ENCODE peak calls at places on chromosomes 3 and 15, in five cellular contexts. One of them, this sample, is unnamed. For H3K4me1 and H3K9me3, the result is how much of the 10 kb centered on the place peaks cover.

GRCh38 chr15:46413799-46414198 is 779.0 kb downstream of the SQOR start:
- DNase-seq in left lung: no peak
- DNase-seq in CD8-positive, alpha-beta memory T cell: no peak
- DNase-seq in tibial nerve: no peak
- DNase-seq in psoas muscle: no peak
- DNase-seq in this sample: no peak

GRCh38 chr15:96331942-96332853 is 1.7 kb downstream of the NR2F2 start:
- DNase-seq in left lung: peak
- DNase-seq in CD8-positive, alpha-beta memory T cell: no peak
- DNase-seq in tibial nerve: no peak
- DNase-seq in psoas muscle: peak
- DNase-seq in this sample: no peak

GRCh38 chr15:67897646-67898045 is 57.8 kb upstream of the RNU6-1 start:
- DNase-seq in left lung: no peak
- DNase-seq in CD8-positive, alpha-beta memory T cell: no peak
- DNase-seq in tibial nerve: no peak
- DNase-seq in psoas muscle: no peak
- DNase-seq in this sample: no peak

GRCh38 chr15:73265536-73266153 is 103.1 kb downstream of the HCN4 start:
- DNase-seq in left lung: no peak
- DNase-seq in CD8-positive, alpha-beta memory T cell: peak
- DNase-seq in tibial nerve: no peak
- DNase-seq in psoas muscle: peak
- DNase-seq in this sample: no peak

GRCh38 chr3:139944256-139944910 is 9.4 kb downstream of the CLSTN2 start:
- DNase-seq in left lung: no peak
- DNase-seq in CD8-positive, alpha-beta memory T cell: no peak
- DNase-seq in tibial nerve: no peak
- DNase-seq in psoas muscle: no peak
- DNase-seq in this sample: no peak

GRCh38 chr15:35159170-35159569 is 74.1 kb upstream of the NANOGP8 start:
- DNase-seq in left lung: no peak
- DNase-seq in CD8-positive, alpha-beta memory T cell: no peak
- DNase-seq in tibial nerve: no peak
- DNase-seq in psoas muscle: no peak
- DNase-seq in this sample: no peak

GRCh38 chr3:70090322-70090913 is 90.9 kb downstream of the SAMMSON start:
- DNase-seq in left lung: no peak
- DNase-seq in CD8-positive, alpha-beta memory T cell: no peak
- DNase-seq in tibial nerve: no peak
- DNase-seq in psoas muscle: no peak
- DNase-seq in this sample: no peak

GRCh38 chr15:42056934-42057743 is 36.3 kb upstream of the PLA2G4E start:
- DNase-seq in left lung: peak
- DNase-seq in CD8-positive, alpha-beta memory T cell: peak
- DNase-seq in tibial nerve: no peak
- DNase-seq in psoas muscle: peak
- DNase-seq in this sample: peak

GRCh38 chr3:110267304-110267703 is 804.3 kb upstream of the NECTIN3 start:
- DNase-seq in left lung: peak
- DNase-seq in CD8-positive, alpha-beta memory T cell: no peak
- DNase-seq in tibial nerve: no peak
- DNase-seq in psoas muscle: no peak
- DNase-seq in this sample: no peak

GRCh38 chr3:128372281-128372680 is 94.4 kb downstream of the DNAJB8 start:
- DNase-seq in left lung: no peak
- DNase-seq in CD8-positive, alpha-beta memory T cell: no peak
- DNase-seq in tibial nerve: no peak
- DNase-seq in psoas muscle: no peak
- DNase-seq in this sample: no peak

GRCh38 chr15:70400766-70401541 is 303.2 kb upstream of the TLE3 start:
- DNase-seq in left lung: no peak
- DNase-seq in CD8-positive, alpha-beta memory T cell: no peak
- DNase-seq in tibial nerve: no peak
- DNase-seq in psoas muscle: peak
- DNase-seq in this sample: no peak

GRCh38 chr3:48301814-48302194 is 31.7 kb downstream of the SPINK8 start:
- DNase-seq in left lung: no peak
- DNase-seq in CD8-positive, alpha-beta memory T cell: no peak
- DNase-seq in tibial nerve: no peak
- DNase-seq in psoas muscle: peak
- DNase-seq in this sample: no peak

GRCh38 chr15:88274534-88275460 is 18.3 kb upstream of the NTRK3 start:
- DNase-seq in left lung: no peak
- DNase-seq in CD8-positive, alpha-beta memory T cell: no peak
- DNase-seq in tibial nerve: no peak
- DNase-seq in psoas muscle: peak
- DNase-seq in this sample: no peak

GRCh38 chr3:190258634-190259033 is 63.6 kb downstream of the CLDN1 start:
- DNase-seq in left lung: no peak
- DNase-seq in CD8-positive, alpha-beta memory T cell: no peak
- DNase-seq in tibial nerve: no peak
- DNase-seq in psoas muscle: no peak
- DNase-seq in this sample: no peak

GRCh38 chr3:141112686-141113255 is 61.6 kb downstream of the SPSB4 start:
- DNase-seq in left lung: no peak
- DNase-seq in CD8-positive, alpha-beta memory T cell: no peak
- DNase-seq in tibial nerve: no peak
- DNase-seq in psoas muscle: no peak
- DNase-seq in this sample: no peak

GRCh38 chr15:74336061-74337005 is 31.1 kb downstream of the CYP11A1 start:
- DNase-seq in left lung: no peak
- DNase-seq in CD8-positive, alpha-beta memory T cell: no peak
- DNase-seq in tibial nerve: no peak
- DNase-seq in psoas muscle: no peak
- DNase-seq in this sample: no peak

GRCh38 chr15:96619171-96619570 is 288.7 kb downstream of the NR2F2 start:
- DNase-seq in left lung: no peak
- DNase-seq in CD8-positive, alpha-beta memory T cell: no peak
- DNase-seq in tibial nerve: no peak
- DNase-seq in psoas muscle: no peak
- DNase-seq in this sample: no peak

GRCh38 chr3:135629696-135630408 is 335.7 kb upstream of the PPP2R3A start:
- DNase-seq in left lung: no peak
- DNase-seq in CD8-positive, alpha-beta memory T cell: no peak
- DNase-seq in tibial nerve: no peak
- DNase-seq in psoas muscle: no peak
- DNase-seq in this sample: no peak

GRCh38 chr15:45378149-45378912 is at the start of gene GATM:
- DNase-seq in left lung: peak
- DNase-seq in CD8-positive, alpha-beta memory T cell: peak
- DNase-seq in tibial nerve: peak
- DNase-seq in psoas muscle: peak
- DNase-seq in this sample: no peak

GRCh38 chr3:38586546-38587520 is 62.7 kb downstream of the SCN5A start:
- DNase-seq in left lung: no peak
- DNase-seq in CD8-positive, alpha-beta memory T cell: no peak
- DNase-seq in tibial nerve: no peak
- DNase-seq in psoas muscle: no peak
- DNase-seq in this sample: no peak

GRCh38 chr15:48423342-48423741 is 92.1 kb downstream of the DUT start:
- DNase-seq in left lung: no peak
- DNase-seq in CD8-positive, alpha-beta memory T cell: no peak
- DNase-seq in tibial nerve: no peak
- DNase-seq in psoas muscle: no peak
- DNase-seq in this sample: no peak

GRCh38 chr15:48422401-48422800 is 91.2 kb downstream of the DUT start:
- DNase-seq in left lung: no peak
- DNase-seq in CD8-positive, alpha-beta memory T cell: no peak
- DNase-seq in tibial nerve: no peak
- DNase-seq in psoas muscle: no peak
- DNase-seq in this sample: no peak

GRCh38 chr15:48418343-48418742 is 87.1 kb downstream of the DUT start:
- DNase-seq in left lung: no peak
- DNase-seq in CD8-positive, alpha-beta memory T cell: no peak
- DNase-seq in tibial nerve: no peak
- DNase-seq in psoas muscle: no peak
- DNase-seq in this sample: no peak

GRCh38 chr15:48421362-48421761 is 90.1 kb downstream of the DUT start:
- DNase-seq in left lung: no peak
- DNase-seq in CD8-positive, alpha-beta memory T cell: no peak
- DNase-seq in tibial nerve: no peak
- DNase-seq in psoas muscle: no peak
- DNase-seq in this sample: no peak

GRCh38 chr15:48419896-48420295 is 88.7 kb downstream of the DUT start:
- DNase-seq in left lung: no peak
- DNase-seq in CD8-positive, alpha-beta memory T cell: no peak
- DNase-seq in tibial nerve: no peak
- DNase-seq in psoas muscle: no peak
- DNase-seq in this sample: no peak
- H3K4me3 ChIP-seq in left lung: no peak
- H3K4me3 ChIP-seq in CD8-positive, alpha-beta memory T cell: no peak
- H3K4me3 ChIP-seq in tibial nerve: no peak
- H3K4me3 ChIP-seq in psoas muscle: no peak
- H3K4me3 ChIP-seq in this sample: no peak

GRCh38 chr3:197368330-197368729 is 69.9 kb upstream of the DLG1 start:
- DNase-seq in left lung: no peak
- DNase-seq in CD8-positive, alpha-beta memory T cell: no peak
- DNase-seq in tibial nerve: no peak
- DNase-seq in psoas muscle: no peak
- DNase-seq in this sample: no peak
- H3K4me1 ChIP-seq in left lung: under half
- H3K4me1 ChIP-seq in CD8-positive, alpha-beta memory T cell: under half
- H3K4me1 ChIP-seq in tibial nerve: under half
- H3K4me1 ChIP-seq in psoas muscle: under half
- H3K4me1 ChIP-seq in this sample: under half

GRCh38 chr3:93930041-93930440 is 43.7 kb downstream of the PROS1 start:
- DNase-seq in left lung: no peak
- DNase-seq in CD8-positive, alpha-beta memory T cell: no peak
- DNase-seq in tibial nerve: no peak
- DNase-seq in psoas muscle: no peak
- DNase-seq in this sample: no peak
- H3K9me3 ChIP-seq in left lung: under half
- H3K9me3 ChIP-seq in CD8-positive, alpha-beta memory T cell: under half
- H3K9me3 ChIP-seq in tibial nerve: under half
- H3K9me3 ChIP-seq in psoas muscle: under half
- H3K9me3 ChIP-seq in this sample: under half

GRCh38 chr3:46542344-46542743 is 23.8 kb downstream of the LRRC2 start:
- DNase-seq in left lung: no peak
- DNase-seq in CD8-positive, alpha-beta memory T cell: no peak
- DNase-seq in tibial nerve: no peak
- DNase-seq in psoas muscle: no peak
- DNase-seq in this sample: no peak

GRCh38 chr3:46539443-46540005 is 26.6 kb downstream of the LRRC2 start:
- DNase-seq in left lung: no peak
- DNase-seq in CD8-positive, alpha-beta memory T cell: no peak
- DNase-seq in tibial nerve: no peak
- DNase-seq in psoas muscle: no peak
- DNase-seq in this sample: no peak

GRCh38 chr3:46542801-46543201 is 23.3 kb downstream of the LRRC2 start:
- DNase-seq in left lung: no peak
- DNase-seq in CD8-positive, alpha-beta memory T cell: no peak
- DNase-seq in tibial nerve: no peak
- DNase-seq in psoas muscle: no peak
- DNase-seq in this sample: no peak

GRCh38 chr3:46540550-46540949 is 25.6 kb downstream of the LRRC2 start:
- DNase-seq in left lung: no peak
- DNase-seq in CD8-positive, alpha-beta memory T cell: no peak
- DNase-seq in tibial nerve: no peak
- DNase-seq in psoas muscle: no peak
- DNase-seq in this sample: no peak

DNA sequence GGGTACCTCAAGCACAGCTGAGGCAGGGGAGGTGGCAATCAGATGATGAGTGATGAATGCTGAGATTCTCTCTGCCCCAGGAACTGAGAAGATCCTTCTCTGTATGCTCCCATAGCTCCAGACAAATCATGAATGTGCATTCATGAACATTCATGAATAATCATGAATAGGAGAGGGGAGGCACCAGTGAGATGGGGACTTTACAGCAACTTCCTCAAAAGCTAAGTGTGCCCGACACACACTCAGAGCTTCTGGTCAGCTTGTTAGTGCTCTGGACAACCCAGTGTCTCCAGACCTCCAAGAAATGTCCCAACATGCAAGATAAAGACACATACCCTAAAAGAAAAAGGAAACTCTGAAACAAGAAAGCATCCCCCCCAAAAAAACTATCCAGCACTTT is 24.2 kb downstream of the LRRC2 start:
- DNase-seq in left lung: no peak
- DNase-seq in CD8-positive, alpha-beta memory T cell: no peak
- DNase-seq in tibial nerve: no peak
- DNase-seq in psoas muscle: no peak
- DNase-seq in this sample: no peak
- H3K4me3 ChIP-seq in left lung: no peak
- H3K4me3 ChIP-seq in CD8-positive, alpha-beta memory T cell: no peak
- H3K4me3 ChIP-seq in tibial nerve: no peak
- H3K4me3 ChIP-seq in psoas muscle: no peak
- H3K4me3 ChIP-seq in this sample: no peak

DNA sequence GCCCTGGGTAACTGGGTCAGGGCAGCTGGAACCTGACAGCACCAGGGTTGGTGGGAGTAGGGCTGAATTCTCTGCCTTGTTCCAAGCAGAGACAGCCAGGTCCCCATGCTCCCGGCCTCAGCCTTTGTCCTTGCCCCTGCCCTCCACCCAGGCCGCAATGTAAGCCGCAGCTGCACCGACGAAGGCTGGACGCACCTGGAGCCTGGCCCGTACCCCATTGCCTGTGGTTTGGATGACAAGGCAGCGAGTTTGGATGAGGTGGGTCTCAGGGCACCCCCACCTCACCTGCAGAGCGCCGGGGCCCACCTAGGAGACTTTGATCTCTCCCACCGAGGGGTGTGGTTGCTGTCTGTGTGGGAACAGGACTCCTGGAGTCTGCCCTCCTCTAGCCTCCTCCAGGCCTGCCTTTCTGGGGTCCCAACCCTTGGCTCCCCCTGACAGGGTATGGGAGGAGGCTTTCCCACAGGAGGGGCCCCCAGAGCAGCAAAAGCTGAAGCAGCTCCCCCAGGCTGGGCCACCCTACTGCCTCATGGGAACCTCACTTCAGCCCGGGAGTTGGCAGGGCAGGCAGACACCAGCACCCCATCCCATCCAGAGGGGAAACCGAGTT is 23.4 kb downstream of the VIPR1 start:
- DNase-seq in left lung: peak
- DNase-seq in CD8-positive, alpha-beta memory T cell: no peak
- DNase-seq in tibial nerve: no peak
- DNase-seq in psoas muscle: no peak
- DNase-seq in this sample: no peak
- H3K4me1 ChIP-seq in left lung: half or more
- H3K4me1 ChIP-seq in CD8-positive, alpha-beta memory T cell: half or more
- H3K4me1 ChIP-seq in tibial nerve: under half
- H3K4me1 ChIP-seq in psoas muscle: under half
- H3K4me1 ChIP-seq in this sample: under half

GRCh38 chr3:6935964-6936363 is 75.0 kb downstream of the GRM7 start:
- DNase-seq in left lung: no peak
- DNase-seq in CD8-positive, alpha-beta memory T cell: no peak
- DNase-seq in tibial nerve: no peak
- DNase-seq in psoas muscle: no peak
- DNase-seq in this sample: no peak
- H3K9me3 ChIP-seq in left lung: under half
- H3K9me3 ChIP-seq in CD8-positive, alpha-beta memory T cell: under half
- H3K9me3 ChIP-seq in tibial nerve: under half
- H3K9me3 ChIP-seq in psoas muscle: under half
- H3K9me3 ChIP-seq in this sample: under half

DNA sequence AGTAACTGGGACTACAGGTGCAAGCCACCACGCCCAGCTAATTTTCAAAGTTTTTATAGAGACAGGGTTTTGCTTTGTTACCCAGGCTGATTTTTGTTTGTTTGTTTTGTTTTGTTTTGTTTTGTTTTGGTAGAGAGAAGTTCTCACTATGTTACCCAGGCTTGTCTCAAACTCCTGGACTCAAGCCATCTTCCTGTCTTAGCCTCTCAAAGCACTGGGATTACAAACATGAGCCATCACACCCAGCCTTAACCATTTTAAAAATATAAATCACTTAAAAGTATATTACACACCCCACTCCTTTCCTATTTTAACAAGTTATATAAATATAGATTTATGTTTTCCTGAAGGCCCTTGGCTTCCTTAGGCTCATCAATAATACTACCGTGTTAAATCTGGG is 6.5 kb upstream of the DYNC1LI1 start:
- DNase-seq in left lung: no peak
- DNase-seq in CD8-positive, alpha-beta memory T cell: no peak
- DNase-seq in tibial nerve: no peak
- DNase-seq in psoas muscle: no peak
- DNase-seq in this sample: no peak
- H3K4me3 ChIP-seq in left lung: no peak
- H3K4me3 ChIP-seq in CD8-positive, alpha-beta memory T cell: no peak
- H3K4me3 ChIP-seq in tibial nerve: no peak
- H3K4me3 ChIP-seq in psoas muscle: no peak
- H3K4me3 ChIP-seq in this sample: no peak

This sample was measured in iPS DF 6.9.